ENCODE peak calls at places on chromosomes 5 and 9, in ten cellular contexts. W, P, F, U, V, J, I, M, H and Y are unnamed samples.
A peak's percentile ranks its signal among the peaks of the same experiment; 100 is the strongest.

GRCh38 chr5:128905225-128906110 is 59.8 kb upstream of the SLC27A6 start:
- DNase-seq in W (peak; percentile 8), P (peak; percentile 39), F (peak; percentile 5), U (peak; percentile 2), V (peak; percentile 29), J (peak; percentile 51), I (peak; percentile 50), M (peak; percentile 3), H (peak; percentile 46), Y (peak; percentile 43)

GRCh38 chr9:112761912-112762651 is 11.5 kb downstream of the SNX30 start:
- DNase-seq in W (no peak), P (no peak), F (no peak), U (no peak), V (no peak), J (no peak), I (no peak), M (no peak), H (no peak), Y (no peak)

GRCh38 chr5:81239613-81240012 is 6.5 kb downstream of the CKMT2 start:
- DNase-seq in W (peak; percentile 51), P (no peak), F (no peak), U (no peak), V (no peak), J (no peak), I (no peak), M (no peak), H (no peak), Y (no peak)

GRCh38 chr5:179759961-179760541 is 27.4 kb downstream of the MAML1 start:
- DNase-seq in W (no peak), P (no peak), F (no peak), U (no peak), V (no peak), J (no peak), I (no peak), M (peak; percentile 44), H (no peak), Y (no peak)

GRCh38 chr5:139204196-139204595 is 6.0 kb upstream of the SIL1 start:
- DNase-seq in W (no peak), P (no peak), F (no peak), U (no peak), V (no peak), J (no peak), I (no peak), M (no peak), H (no peak), Y (no peak)

GRCh38 chr5:160310910-160311295 is 1.5 kb downstream of the CCNJL start:
- DNase-seq in W (peak; percentile 10), P (no peak), F (no peak), U (no peak), V (no peak), J (no peak), I (no peak), M (no peak), H (no peak), Y (no peak)

GRCh38 chr9:129289131-129289731 is 111.2 kb upstream of the IER5L start:
- DNase-seq in W (no peak), P (no peak), F (no peak), U (no peak), V (no peak), J (peak; percentile 95), I (no peak), M (no peak), H (no peak), Y (no peak)

GRCh38 chr9:112401175-112401815 is 21.4 kb downstream of the HSDL2 start:
- DNase-seq in W (no peak), P (no peak), F (no peak), U (no peak), V (no peak), J (no peak), I (no peak), M (no peak), H (no peak), Y (no peak)

GRCh38 chr5:8247485-8247884 is 378.5 kb downstream of the MTRR start:
- DNase-seq in W (no peak), P (no peak), F (no peak), U (no peak), V (no peak), J (peak; percentile 5), I (no peak), M (no peak), H (peak; percentile 1), Y (no peak)

GRCh38 chr9:758147-758546 is 83.3 kb upstream of the DMRT1 start:
- DNase-seq in W (no peak), P (no peak), F (no peak), U (no peak), V (no peak), J (no peak), I (no peak), M (no peak), H (no peak), Y (no peak)

GRCh38 chr5:159099049-159099760 is 511 bp downstream of the EBF1 start:
- DNase-seq in W (peak; percentile 48), P (no peak), F (peak; percentile 38), U (peak; percentile 22), V (peak; percentile 35), J (peak; percentile 25), I (peak; percentile 47), M (peak; percentile 34), H (no peak), Y (peak; percentile 44)

GRCh38 chr9:79895232-79895631 is 323.5 kb downstream of the TLE4 start:
- DNase-seq in W (no peak), P (no peak), F (no peak), U (no peak), V (no peak), J (no peak), I (peak; percentile 68), M (no peak), H (no peak), Y (no peak)

GRCh38 chr5:149380466-149381121 is 1.5 kb upstream of the IL17B start:
- DNase-seq in W (no peak), P (no peak), F (no peak), U (no peak), V (no peak), J (no peak), I (no peak), M (no peak), H (no peak), Y (no peak)

GRCh38 chr5:170986598-170986997 is 124.8 kb downstream of the RANBP17 start:
- DNase-seq in W (no peak), P (no peak), F (no peak), U (no peak), V (no peak), J (peak; percentile 23), I (no peak), M (no peak), H (peak; percentile 38), Y (no peak)

GRCh38 chr5:2780421-2781171 is 29.1 kb upstream of the IRX2 start:
- DNase-seq in W (no peak), P (no peak), F (no peak), U (no peak), V (no peak), J (no peak), I (no peak), M (no peak), H (no peak), Y (no peak)

GRCh38 chr9:3436629-3437028 is 89.2 kb downstream of the RFX3 start:
- DNase-seq in W (no peak), P (no peak), F (no peak), U (no peak), V (no peak), J (no peak), I (no peak), M (no peak), H (no peak), Y (no peak)